ENCODE peak calls at places on chromosomes 11 and 22, in nine cellular contexts. E, P, R, Q, Z, M, U, J and O are unnamed samples.
A peak's percentile ranks its signal among the peaks of the same experiment; 100 is the strongest.

GRCh38 chr11:96141649-96142048 is 201.3 kb downstream of the MAML2 start:
- DNase-seq in E (no peak), P (no peak), R (no peak), Q (no peak), Z (no peak), M (no peak), U (no peak), J (no peak), O (no peak)

GRCh38 chr11:117993988-117994741 is 8.0 kb downstream of the IL10RA start:
- DNase-seq in E (peak; percentile 39), P (no peak), R (no peak), Q (no peak), Z (no peak), M (no peak), U (no peak), J (no peak), O (peak; percentile 47)

GRCh38 chr11:133078591-133079179 is 453.6 kb downstream of the OPCML start:
- DNase-seq in E (peak; percentile 51), P (no peak), R (no peak), Q (peak; percentile 10), Z (no peak), M (peak; percentile 70), U (peak; percentile 5), J (peak; percentile 20), O (no peak)

GRCh38 chr11:124538019-124538418 is 5.4 kb downstream of the OR8B12 start:
- DNase-seq in E (peak; percentile 47), P (no peak), R (no peak), Q (no peak), Z (no peak), M (no peak), U (no peak), J (no peak), O (no peak)

GRCh38 chr11:96607890-96608558 is 218.2 kb downstream of the JRKL start:
- DNase-seq in E (no peak), P (no peak), R (no peak), Q (no peak), Z (no peak), M (no peak), U (no peak), J (no peak), O (no peak)

GRCh38 chr11:15118431-15118830 is 3.7 kb downstream of the INSC start:
- DNase-seq in E (no peak), P (peak; percentile 31), R (no peak), Q (no peak), Z (no peak), M (no peak), U (no peak), J (no peak), O (no peak)

GRCh38 chr11:128498846-128499245 is 88.5 kb downstream of the ETS1 start:
- DNase-seq in E (no peak), P (no peak), R (no peak), Q (no peak), Z (no peak), M (no peak), U (no peak), J (no peak), O (no peak)

GRCh38 chr11:35419713-35420333 is 465 bp upstream of the SLC1A2 start:
- DNase-seq in E (no peak), P (no peak), R (no peak), Q (no peak), Z (no peak), M (peak; percentile 71), U (no peak), J (no peak), O (no peak)

GRCh38 chr22:35437038-35437437 is 37.1 kb downstream of the MCM5 start:
- DNase-seq in E (no peak), P (no peak), R (no peak), Q (peak; percentile 41), Z (no peak), M (peak; percentile 54), U (no peak), J (no peak), O (no peak)

GRCh38 chr22:28217277-28217676 is 298.2 kb upstream of the PITPNB start:
- DNase-seq in E (no peak), P (no peak), R (no peak), Q (no peak), Z (no peak), M (no peak), U (no peak), J (no peak), O (no peak)

GRCh38 chr22:48704335-48704734 is 1123.3 kb downstream of the BRD1 start:
- DNase-seq in E (no peak), P (no peak), R (peak; percentile 15), Q (no peak), Z (peak; percentile 48), M (no peak), U (no peak), J (no peak), O (no peak)

GRCh38 chr11:13685461-13686108 is 17.1 kb downstream of the FAR1 start:
- DNase-seq in E (no peak), P (no peak), R (no peak), Q (no peak), Z (no peak), M (no peak), U (no peak), J (no peak), O (no peak)

GRCh38 chr22:49271831-49272230 is 555.8 kb downstream of the BRD1 start:
- DNase-seq in E (no peak), P (no peak), R (no peak), Q (no peak), Z (peak; percentile 24), M (no peak), U (no peak), J (no peak), O (peak; percentile 17)

GRCh38 chr11:10019906-10020682 is 273.9 kb downstream of the SBF2 start:
- DNase-seq in E (peak; percentile 48), P (no peak), R (no peak), Q (no peak), Z (no peak), M (no peak), U (peak; percentile 7), J (peak; percentile 41), O (no peak)

GRCh38 chr11:63371396-63371795 is 1.8 kb downstream of the SLC22A9 start:
- DNase-seq in E (no peak), P (no peak), R (no peak), Q (no peak), Z (no peak), M (no peak), U (no peak), J (no peak), O (no peak)

GRCh38 chr11:11291432-11292015 is 61.5 kb downstream of the CSNK2A3 start:
- DNase-seq in E (no peak), P (no peak), R (no peak), Q (no peak), Z (peak; percentile 51), M (no peak), U (peak; percentile 19), J (no peak), O (no peak)

GRCh38 chr11:20566591-20567434 is 32.6 kb upstream of the SLC6A5 start:
- DNase-seq in E (no peak), P (peak; percentile 34), R (no peak), Q (no peak), Z (no peak), M (no peak), U (no peak), J (no peak), O (no peak)

GRCh38 chr11:952406-953385 is 27.0 kb downstream of the AP2A2 start:
- DNase-seq in E (no peak), P (no peak), R (no peak), Q (peak; percentile 85), Z (no peak), M (no peak), U (peak; percentile 99), J (peak; percentile 73), O (peak; percentile 78)

GRCh38 chr11:127054153-127054552 is 53.6 kb upstream of the KIRREL3 start:
- DNase-seq in E (no peak), P (no peak), R (no peak), Q (no peak), Z (no peak), M (no peak), U (no peak), J (no peak), O (no peak)

DNA sequence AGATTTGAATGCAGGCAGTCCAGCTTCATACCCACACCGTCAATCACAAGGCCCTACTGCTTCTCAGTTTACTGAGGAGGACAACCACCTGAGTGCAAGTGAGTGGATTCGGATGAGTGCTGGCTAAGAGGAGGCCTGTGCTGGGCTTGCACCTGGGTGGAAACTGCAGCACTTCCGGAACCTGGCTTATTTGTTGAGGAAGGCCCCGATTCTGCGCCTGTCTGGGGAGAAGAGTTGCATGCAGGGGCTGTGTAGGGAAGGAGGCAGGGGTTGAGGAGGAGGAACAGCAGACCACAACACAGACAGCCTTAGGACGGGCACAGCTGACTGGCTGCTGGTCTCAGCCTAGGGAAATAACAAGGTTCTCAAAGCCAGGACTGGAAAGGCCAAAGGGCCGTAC is 20.8 kb downstream of the ABTB2 start:
- DNase-seq in E (no peak), P (no peak), R (no peak), Q (no peak), Z (no peak), M (no peak), U (no peak), J (no peak), O (no peak)
- H3K27ac ChIP-seq in E (no peak overlapping the region), P (no peak overlapping the region), R (no peak overlapping the region), Q (no peak overlapping the region), Z (no peak overlapping the region), M (no peak overlapping the region), U (no peak overlapping the region), J (no peak overlapping the region), O (no peak overlapping the region)

DNA sequence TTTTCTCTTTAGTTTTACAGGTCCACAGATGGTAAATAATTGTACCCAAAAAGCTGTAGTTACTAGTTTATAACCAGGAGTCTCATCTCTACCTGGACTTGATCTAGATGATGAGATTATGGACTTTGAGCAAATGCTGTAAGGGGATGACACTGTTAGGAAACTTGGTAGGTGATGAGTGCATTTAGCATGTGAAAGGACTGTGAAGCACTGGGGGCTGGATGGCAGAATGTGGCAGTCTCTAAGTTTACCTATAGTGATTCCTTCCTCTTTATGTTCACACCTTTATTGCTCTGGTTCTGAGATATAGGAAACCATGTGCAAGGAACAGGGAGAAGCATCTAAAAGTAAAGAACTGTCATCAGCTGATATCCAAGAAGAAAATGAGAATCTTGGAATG is 230.7 kb upstream of the CHORDC1 start:
- DNase-seq in E (no peak), P (no peak), R (no peak), Q (no peak), Z (no peak), M (no peak), U (no peak), J (no peak), O (no peak)
- H3K4me3 ChIP-seq in E (no peak overlapping the region), P (no peak overlapping the region), R (no peak overlapping the region), Q (no peak overlapping the region), Z (no peak overlapping the region), M (no peak overlapping the region), U (no peak overlapping the region), J (no peak overlapping the region), O (no peak overlapping the region)

DNA sequence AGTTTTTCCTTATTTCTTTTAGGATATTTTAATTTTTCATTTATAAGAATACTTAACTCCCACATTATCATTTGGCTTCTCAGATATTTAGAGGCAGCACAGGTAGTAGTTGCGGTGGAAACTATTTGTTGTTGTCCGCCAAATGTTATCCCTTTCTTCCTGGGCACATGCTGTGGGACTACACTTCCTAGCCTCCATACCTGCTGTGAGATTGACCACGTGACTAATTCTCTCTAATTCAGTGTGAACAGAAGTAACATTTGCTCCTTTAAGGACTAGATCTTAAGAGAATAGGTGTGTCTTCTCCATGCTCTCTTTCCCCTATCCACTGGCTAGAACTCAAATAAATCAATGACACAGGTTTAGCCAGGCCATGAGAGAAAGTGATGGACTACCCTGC is 136.5 kb downstream of the ATG16L2 start:
- DNase-seq in E (no peak), P (no peak), R (no peak), Q (no peak), Z (no peak), M (no peak), U (no peak), J (no peak), O (no peak)
- TF ChIP-seq EP300 in E (no peak), P (no peak), R (no peak), Q (no peak), Z (no peak), M (no peak), U (no peak), J (no peak), O (no peak)

GRCh38 chr11:130159139-130159538 is 443 bp upstream of the ST14 start:
- DNase-seq in E (no peak), P (no peak), R (no peak), Q (no peak), Z (no peak), M (no peak), U (no peak), J (no peak), O (no peak)
- H3K27ac ChIP-seq in E (no peak overlapping the region), P (no peak overlapping the region), R (no peak overlapping the region), Q (no peak overlapping the region), Z (no peak overlapping the region), M (no peak overlapping the region), U (no peak overlapping the region), J (peak overlapping the region; percentile 92), O (no peak overlapping the region)